ENCODE peak calls at places on chromosome 7, in four cellular contexts. O is ELR, E is COLO829, V is right cardiac atrium. A is an unnamed sample.

GRCh38 chr7:158903897-158904541 is 47.7 kb downstream of the DYNC2I1 start:
- DNase-seq in O (no peak), E (no peak), V (no peak), A (no peak)

GRCh38 chr7:95578299-95578855 is 17.9 kb downstream of the PDK4 start:
- DNase-seq in O (no peak), E (peak), V (no peak), A (no peak)

GRCh38 chr7:128202287-128202957 is 38.7 kb upstream of the LEP start:
- DNase-seq in O (no peak), E (no peak), V (no peak), A (no peak)

GRCh38 chr7:34067406-34067805 is 162.1 kb downstream of the BMPER start:
- DNase-seq in O (no peak), E (no peak), V (no peak), A (no peak)

GRCh38 chr7:132290021-132290420 is 286.2 kb downstream of the PLXNA4 start:
- DNase-seq in O (no peak), E (no peak), V (no peak), A (no peak)

GRCh38 chr7:131238260-131238940 is 89.3 kb upstream of the MKLN1 start:
- DNase-seq in O (peak), E (peak), V (no peak), A (peak)

GRCh38 chr7:133642907-133643306 is 390.0 kb downstream of the EXOC4 start:
- DNase-seq in O (no peak), E (no peak), V (no peak), A (no peak)

GRCh38 chr7:158273138-158273651 is 314.4 kb downstream of the PTPRN2 start:
- DNase-seq in O (no peak), E (no peak), V (no peak), A (no peak)

GRCh38 chr7:124777268-124777667 is 11.7 kb upstream of the GPR37 start:
- DNase-seq in O (no peak), E (peak), V (no peak), A (no peak)

GRCh38 chr7:1028775-1029636 is 15.3 kb upstream of the GPR146 start:
- DNase-seq in O (peak), E (peak), V (peak), A (peak)

GRCh38 chr7:24821045-24821853 is 64.0 kb upstream of the GSDME start:
- DNase-seq in O (peak), E (peak), V (peak), A (peak)

GRCh38 chr7:18408461-18408860 is 87.1 kb upstream of the HDAC9 start:
- DNase-seq in O (peak), E (no peak), V (no peak), A (peak)

GRCh38 chr7:17153571-17153970 is 144.9 kb upstream of the AHR start:
- DNase-seq in O (peak), E (no peak), V (no peak), A (peak)

GRCh38 chr7:18495412-18496335 is at the start of gene HDAC9:
- DNase-seq in O (peak), E (peak), V (peak), A (peak)

GRCh38 chr7:81211617-81212016 is 292.8 kb upstream of the SEMA3C start:
- DNase-seq in O (peak), E (no peak), V (no peak), A (peak)

A was measured in GM23248.